ENCODE peak calls at places on chromosomes 1 and 21, in six cellular contexts. One of them, this sample, is unnamed.

GRCh38 chr1:32246888-32247273 is at the start of gene FAM167B:
- DNase-seq in WTC11: no peak
- DNase-seq in K562: no peak
- DNase-seq in HepG2: no peak
- DNase-seq in HCT116: no peak
- DNase-seq in H1: no peak
- DNase-seq in this sample: no peak

GRCh38 chr1:77469311-77469710 is 187.5 kb downstream of the AK5 start:
- DNase-seq in WTC11: no peak
- DNase-seq in K562: no peak
- DNase-seq in HepG2: no peak
- DNase-seq in HCT116: no peak
- DNase-seq in H1: no peak
- DNase-seq in this sample: no peak

GRCh38 chr21:44984792-44985440 is 45.1 kb downstream of the SLX9 start:
- DNase-seq in WTC11: peak
- DNase-seq in K562: peak
- DNase-seq in HepG2: peak
- DNase-seq in HCT116: no peak
- DNase-seq in H1: no peak
- DNase-seq in this sample: no peak

GRCh38 chr1:48115835-48116234 is 106.7 kb upstream of the SLC5A9 start:
- DNase-seq in WTC11: no peak
- DNase-seq in K562: no peak
- DNase-seq in HepG2: peak
- DNase-seq in HCT116: no peak
- DNase-seq in H1: no peak
- DNase-seq in this sample: no peak

GRCh38 chr1:232630047-232630893 is at the start of gene SIPA1L2:
- DNase-seq in WTC11: peak
- DNase-seq in K562: peak
- DNase-seq in HepG2: peak
- DNase-seq in HCT116: peak
- DNase-seq in H1: peak
- DNase-seq in this sample: peak

GRCh38 chr1:165352442-165353293 is 3.8 kb downstream of the LMX1A start:
- DNase-seq in WTC11: peak
- DNase-seq in K562: no peak
- DNase-seq in HepG2: no peak
- DNase-seq in HCT116: no peak
- DNase-seq in H1: no peak
- DNase-seq in this sample: no peak

GRCh38 chr1:114854693-114855320 is at the start of gene SYCP1:
- DNase-seq in WTC11: peak
- DNase-seq in K562: no peak
- DNase-seq in HepG2: no peak
- DNase-seq in HCT116: no peak
- DNase-seq in H1: no peak
- DNase-seq in this sample: no peak

GRCh38 chr1:205879974-205880373 is 30.0 kb upstream of the PM20D1 start:
- DNase-seq in WTC11: no peak
- DNase-seq in K562: no peak
- DNase-seq in HepG2: no peak
- DNase-seq in HCT116: no peak
- DNase-seq in H1: no peak
- DNase-seq in this sample: no peak

GRCh38 chr1:201877877-201878339 is 10.8 kb upstream of the SHISA4 start:
- DNase-seq in WTC11: peak
- DNase-seq in K562: peak
- DNase-seq in HepG2: peak
- DNase-seq in HCT116: peak
- DNase-seq in H1: no peak
- DNase-seq in this sample: peak

GRCh38 chr1:28374297-28374696 is 4.8 kb downstream of the PHACTR4 start:
- DNase-seq in WTC11: no peak
- DNase-seq in K562: no peak
- DNase-seq in HepG2: no peak
- DNase-seq in HCT116: no peak
- DNase-seq in H1: no peak
- DNase-seq in this sample: no peak

GRCh38 chr21:25175938-25176337 is 431.3 kb downstream of the MRPL39 start:
- DNase-seq in WTC11: no peak
- DNase-seq in K562: no peak
- DNase-seq in HepG2: no peak
- DNase-seq in HCT116: no peak
- DNase-seq in H1: no peak
- DNase-seq in this sample: no peak
- TF ChIP-seq SP1 in WTC11: no peak
- TF ChIP-seq SP1 in K562: no peak
- TF ChIP-seq SP1 in HepG2: no peak
- TF ChIP-seq SP1 in HCT116: no peak
- TF ChIP-seq SP1 in H1: no peak
- TF ChIP-seq SP1 in this sample: no peak

GRCh38 chr1:13593511-13594131 is 10.0 kb downstream of the PDPN start:
- DNase-seq in WTC11: peak
- DNase-seq in K562: no peak
- DNase-seq in HepG2: no peak
- DNase-seq in HCT116: no peak
- DNase-seq in H1: no peak
- DNase-seq in this sample: no peak
- TF ChIP-seq SP1 in WTC11: no peak
- TF ChIP-seq SP1 in K562: no peak
- TF ChIP-seq SP1 in HepG2: no peak
- TF ChIP-seq SP1 in HCT116: no peak
- TF ChIP-seq SP1 in H1: no peak
- TF ChIP-seq SP1 in this sample: no peak

DNA sequence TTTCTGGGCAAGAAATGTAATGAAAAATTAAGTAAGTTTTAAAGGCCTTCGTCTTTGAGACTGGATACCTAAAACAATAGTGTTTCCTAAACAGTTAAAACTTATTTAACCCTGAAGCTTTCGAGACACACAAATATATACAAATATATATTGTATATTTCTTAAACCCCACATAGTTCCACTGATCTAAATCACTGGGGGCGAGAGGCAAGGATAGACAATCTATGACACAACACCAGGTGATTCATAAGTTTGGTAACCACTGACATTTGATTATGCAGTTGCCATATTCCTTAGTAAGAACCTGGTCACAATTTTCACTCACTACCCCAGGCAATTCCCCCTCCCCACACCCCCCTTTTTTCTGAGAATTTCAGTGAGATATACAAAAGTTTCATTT is 55.3 kb upstream of the BOLA1 start:
- DNase-seq in WTC11: no peak
- DNase-seq in K562: peak
- DNase-seq in HepG2: peak
- DNase-seq in HCT116: no peak
- DNase-seq in H1: no peak
- DNase-seq in this sample: no peak
- TF ChIP-seq SP1 in WTC11: no peak
- TF ChIP-seq SP1 in K562: no peak
- TF ChIP-seq SP1 in HepG2: no peak
- TF ChIP-seq SP1 in HCT116: peak
- TF ChIP-seq SP1 in H1: no peak
- TF ChIP-seq SP1 in this sample: no peak

DNA sequence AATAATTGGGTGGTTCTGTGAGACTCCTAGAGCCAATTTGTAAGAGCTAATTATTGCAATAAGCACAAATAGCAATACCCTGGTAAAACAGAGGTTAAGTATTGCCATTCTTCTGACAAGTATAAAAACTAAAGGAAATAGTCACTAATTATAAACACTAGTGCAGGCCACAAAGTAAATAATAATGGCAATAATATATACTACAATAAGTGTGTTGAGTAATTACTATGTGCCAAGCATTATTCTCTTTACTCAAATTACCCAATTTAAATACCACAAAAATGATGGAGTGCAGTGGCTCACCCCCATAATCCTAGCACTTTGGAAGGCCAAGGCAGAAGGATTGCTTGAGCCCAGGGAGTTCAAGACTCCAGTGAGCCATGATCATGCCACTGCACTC is 15.3 kb downstream of the ZMYM6 start:
- DNase-seq in WTC11: no peak
- DNase-seq in K562: no peak
- DNase-seq in HepG2: no peak
- DNase-seq in HCT116: no peak
- DNase-seq in H1: no peak
- DNase-seq in this sample: no peak
- TF ChIP-seq SP1 in WTC11: no peak
- TF ChIP-seq SP1 in K562: no peak
- TF ChIP-seq SP1 in HepG2: no peak
- TF ChIP-seq SP1 in HCT116: no peak
- TF ChIP-seq SP1 in H1: no peak
- TF ChIP-seq SP1 in this sample: no peak

GRCh38 chr1:23387494-23387893 is 17.9 kb upstream of the ZNF436 start:
- DNase-seq in WTC11: no peak
- DNase-seq in K562: no peak
- DNase-seq in HepG2: no peak
- DNase-seq in HCT116: no peak
- DNase-seq in H1: no peak
- DNase-seq in this sample: no peak

GRCh38 chr1:23381233-23381885 is 11.7 kb upstream of the ZNF436 start:
- DNase-seq in WTC11: no peak
- DNase-seq in K562: no peak
- DNase-seq in HepG2: no peak
- DNase-seq in HCT116: no peak
- DNase-seq in H1: no peak
- DNase-seq in this sample: no peak

GRCh38 chr1:23385119-23385621 is 15.5 kb upstream of the ZNF436 start:
- DNase-seq in WTC11: no peak
- DNase-seq in K562: no peak
- DNase-seq in HepG2: no peak
- DNase-seq in HCT116: no peak
- DNase-seq in H1: no peak
- DNase-seq in this sample: no peak

GRCh38 chr1:23383547-23384311 is 14.1 kb upstream of the ZNF436 start:
- DNase-seq in WTC11: no peak
- DNase-seq in K562: no peak
- DNase-seq in HepG2: no peak
- DNase-seq in HCT116: no peak
- DNase-seq in H1: no peak
- DNase-seq in this sample: no peak

DNA sequence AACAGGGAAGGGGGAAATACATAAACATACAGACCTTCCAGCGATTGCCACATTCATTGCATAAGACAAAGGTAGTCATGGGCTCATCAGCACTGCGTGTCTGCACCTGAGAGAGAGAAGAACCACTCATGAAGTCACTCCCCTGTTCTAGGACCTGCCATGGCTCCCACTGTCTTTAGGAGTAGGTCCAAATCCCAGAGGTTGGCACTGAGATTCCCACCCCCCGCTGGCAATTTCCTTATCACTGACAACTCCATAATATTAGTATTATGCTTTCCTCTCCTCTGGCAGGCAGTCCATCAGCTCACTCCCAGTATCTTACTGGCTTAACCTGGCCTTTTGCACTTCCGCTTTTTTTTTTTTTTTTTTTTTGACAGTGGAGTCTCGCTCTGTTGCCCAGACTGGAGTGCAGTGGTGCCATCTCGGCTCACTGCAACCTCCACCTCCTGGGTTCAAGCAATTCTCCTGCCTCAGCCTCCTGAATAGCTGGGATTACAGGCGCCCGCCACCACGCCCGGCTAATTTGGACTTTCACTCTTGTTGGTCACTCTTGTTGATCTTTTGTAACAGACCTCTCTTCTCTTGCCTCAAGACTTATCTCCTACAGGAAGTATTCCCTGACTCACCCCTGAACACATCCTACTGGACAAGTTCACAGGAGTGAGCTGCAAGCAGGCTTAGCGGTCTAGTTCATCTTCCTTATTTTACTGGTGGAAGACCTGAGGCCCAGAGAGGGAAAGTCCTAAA is 14.8 kb upstream of the ZNF436 start:
- DNase-seq in WTC11: no peak
- DNase-seq in K562: no peak
- DNase-seq in HepG2: peak
- DNase-seq in HCT116: no peak
- DNase-seq in H1: no peak
- DNase-seq in this sample: no peak
- TF ChIP-seq SP1 in WTC11: no peak
- TF ChIP-seq SP1 in K562: peak
- TF ChIP-seq SP1 in HepG2: no peak
- TF ChIP-seq SP1 in HCT116: no peak
- TF ChIP-seq SP1 in H1: no peak
- TF ChIP-seq SP1 in this sample: no peak

DNA sequence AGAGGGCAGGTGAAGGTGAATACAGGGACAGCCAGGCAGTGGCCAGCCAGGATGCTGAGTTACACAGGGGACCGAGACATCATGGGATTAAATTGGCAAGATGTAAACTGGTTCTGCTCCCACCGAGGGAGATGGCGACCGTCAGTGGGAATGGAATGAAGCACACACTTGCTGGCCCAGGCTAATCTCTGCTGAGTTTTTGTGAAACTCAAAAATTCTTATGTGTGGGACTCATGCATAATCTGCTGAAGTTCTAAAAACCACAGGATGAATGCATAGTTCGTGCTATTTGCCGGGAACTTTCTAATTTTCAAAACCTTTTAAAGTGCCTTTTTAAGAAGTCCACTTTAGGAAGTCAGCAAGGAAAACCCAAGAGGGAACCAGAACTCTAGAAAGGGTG is 85.5 kb upstream of the ROR1 start:
- DNase-seq in WTC11: no peak
- DNase-seq in K562: no peak
- DNase-seq in HepG2: no peak
- DNase-seq in HCT116: no peak
- DNase-seq in H1: no peak
- DNase-seq in this sample: no peak
- TF ChIP-seq SP1 in WTC11: no peak
- TF ChIP-seq SP1 in K562: no peak
- TF ChIP-seq SP1 in HepG2: no peak
- TF ChIP-seq SP1 in HCT116: no peak
- TF ChIP-seq SP1 in H1: no peak
- TF ChIP-seq SP1 in this sample: no peak

GRCh38 chr1:39238476-39238875 is 34.0 kb downstream of the MACF1 start:
- DNase-seq in WTC11: no peak
- DNase-seq in K562: no peak
- DNase-seq in HepG2: no peak
- DNase-seq in HCT116: no peak
- DNase-seq in H1: no peak
- DNase-seq in this sample: no peak

GRCh38 chr1:39243302-39243701 is 38.8 kb downstream of the MACF1 start:
- DNase-seq in WTC11: no peak
- DNase-seq in K562: no peak
- DNase-seq in HepG2: no peak
- DNase-seq in HCT116: no peak
- DNase-seq in H1: no peak
- DNase-seq in this sample: no peak
- TF ChIP-seq SP1 in WTC11: no peak
- TF ChIP-seq SP1 in K562: no peak
- TF ChIP-seq SP1 in HepG2: no peak
- TF ChIP-seq SP1 in HCT116: no peak
- TF ChIP-seq SP1 in H1: no peak
- TF ChIP-seq SP1 in this sample: no peak

GRCh38 chr1:210655511-210655910 is 326.8 kb downstream of the HHAT start:
- DNase-seq in WTC11: no peak
- DNase-seq in K562: no peak
- DNase-seq in HepG2: no peak
- DNase-seq in HCT116: no peak
- DNase-seq in H1: no peak
- DNase-seq in this sample: no peak
- TF ChIP-seq SP1 in WTC11: no peak
- TF ChIP-seq SP1 in K562: no peak
- TF ChIP-seq SP1 in HepG2: no peak
- TF ChIP-seq SP1 in HCT116: no peak
- TF ChIP-seq SP1 in H1: no peak
- TF ChIP-seq SP1 in this sample: no peak

This sample was measured in HEK293T.